ENCODE peak calls at places on chromosomes 5 and 9, in seven cellular contexts. S, G, Q, X, Z, J and F are unnamed samples.

GRCh38 chr5:158410976-158411375 is 552.0 kb upstream of the CLINT1 start:
- DNase-seq in S (no peak), G (no peak), Q (no peak), X (no peak), Z (no peak), J (no peak), F (no peak)

GRCh38 chr5:103780794-103781193 is 218.2 kb upstream of the NUDT12 start:
- DNase-seq in S (no peak), G (no peak), Q (no peak), X (no peak), Z (no peak), J (no peak), F (no peak)

GRCh38 chr9:116756995-116757394 is 69.9 kb downstream of the TRIM32 start:
- DNase-seq in S (no peak), G (no peak), Q (no peak), X (no peak), Z (no peak), J (no peak), F (no peak)

GRCh38 chr9:131423171-131423581 is 29.3 kb downstream of the PRRC2B start:
- DNase-seq in S (peak), G (peak), Q (peak), X (no peak), Z (no peak), J (peak), F (peak)

GRCh38 chr9:71895955-71896354 is 15.0 kb downstream of the ABHD17B start:
- DNase-seq in S (no peak), G (no peak), Q (no peak), X (no peak), Z (no peak), J (no peak), F (no peak)

GRCh38 chr5:150034677-150035076 is 34.1 kb downstream of the HMGXB3 start:
- DNase-seq in S (no peak), G (no peak), Q (no peak), X (no peak), Z (no peak), J (no peak), F (no peak)

GRCh38 chr9:90002299-90003045 is 397.7 kb downstream of the GADD45G start:
- DNase-seq in S (no peak), G (no peak), Q (no peak), X (no peak), Z (no peak), J (no peak), F (no peak)

GRCh38 chr9:136945333-136946227 is 537 bp downstream of the C8G start:
- DNase-seq in S (peak), G (no peak), Q (peak), X (peak), Z (no peak), J (no peak), F (no peak)

GRCh38 chr9:715743-716400 is 125.6 kb upstream of the DMRT1 start:
- DNase-seq in S (no peak), G (no peak), Q (no peak), X (peak), Z (no peak), J (no peak), F (no peak)

GRCh38 chr9:70421272-70422180 is 7.1 kb upstream of the KLF9 start:
- DNase-seq in S (no peak), G (no peak), Q (no peak), X (no peak), Z (no peak), J (no peak), F (peak)

GRCh38 chr9:15642369-15642962 is 89.6 kb downstream of the CCDC171 start:
- DNase-seq in S (no peak), G (no peak), Q (no peak), X (peak), Z (peak), J (no peak), F (peak)

GRCh38 chr5:156543348-156543747 is 216.4 kb downstream of the SGCD start:
- DNase-seq in S (no peak), G (no peak), Q (no peak), X (no peak), Z (no peak), J (no peak), F (no peak)

GRCh38 chr5:111580956-111581355 is 68.6 kb upstream of the STARD4 start:
- DNase-seq in S (no peak), G (no peak), Q (no peak), X (no peak), Z (no peak), J (no peak), F (peak)

GRCh38 chr5:14678773-14679334 is 14.3 kb downstream of the OTULIN start:
- DNase-seq in S (no peak), G (no peak), Q (no peak), X (no peak), Z (no peak), J (no peak), F (no peak)

GRCh38 chr9:126666155-126666803 is 52.6 kb downstream of the LMX1B start:
- DNase-seq in S (no peak), G (peak), Q (no peak), X (no peak), Z (no peak), J (no peak), F (no peak)

GRCh38 chr9:123663529-123663928 is 266.4 kb downstream of the DENND1A start:
- DNase-seq in S (no peak), G (no peak), Q (no peak), X (no peak), Z (no peak), J (no peak), F (no peak)

GRCh38 chr5:88666761-88667186 is 216.2 kb downstream of the MEF2C start:
- DNase-seq in S (no peak), G (no peak), Q (no peak), X (no peak), Z (no peak), J (no peak), F (no peak)

GRCh38 chr5:123496892-123497291 is 15.1 kb upstream of the CSNK1G3 start:
- DNase-seq in S (no peak), G (no peak), Q (no peak), X (no peak), Z (no peak), J (no peak), F (no peak)

GRCh38 chr5:132012385-132013005 is 1.0 kb upstream of the ACSL6 start:
- DNase-seq in S (peak), G (no peak), Q (peak), X (peak), Z (no peak), J (peak), F (peak)

GRCh38 chr5:60844429-60844890 is 391 bp upstream of the ELOVL7 start:
- DNase-seq in S (no peak), G (no peak), Q (no peak), X (peak), Z (no peak), J (no peak), F (no peak)

GRCh38 chr9:88820055-88820454 is 171.2 kb upstream of the S1PR3 start:
- DNase-seq in S (no peak), G (no peak), Q (no peak), X (no peak), Z (no peak), J (no peak), F (no peak)

GRCh38 chr9:124453586-124454191 is 3.4 kb downstream of the ADGRD2 start:
- DNase-seq in S (no peak), G (no peak), Q (no peak), X (no peak), Z (no peak), J (peak), F (no peak)

GRCh38 chr9:130987054-130987453 is 21.9 kb upstream of the LAMC3 start:
- DNase-seq in S (no peak), G (no peak), Q (peak), X (no peak), Z (no peak), J (no peak), F (no peak)

GRCh38 chr5:94288937-94289336 is 329.5 kb downstream of the KIAA0825 start:
- DNase-seq in S (no peak), G (no peak), Q (no peak), X (no peak), Z (no peak), J (no peak), F (no peak)

GRCh38 chr9:117153021-117153420 is 261.8 kb downstream of the ASTN2 start:
- DNase-seq in S (no peak), G (no peak), Q (no peak), X (no peak), Z (no peak), J (no peak), F (no peak)

GRCh38 chr9:4740623-4741364 is at the start of gene AK3:
- DNase-seq in S (peak), G (no peak), Q (peak), X (peak), Z (peak), J (peak), F (peak)

GRCh38 chr5:163609910-163610309 is 104.5 kb downstream of the MAT2B start:
- DNase-seq in S (no peak), G (no peak), Q (no peak), X (no peak), Z (no peak), J (no peak), F (no peak)

GRCh38 chr9:38622083-38622674 is 1.8 kb upstream of the ANKRD18A start:
- DNase-seq in S (no peak), G (no peak), Q (peak), X (peak), Z (no peak), J (no peak), F (peak)

GRCh38 chr9:69157751-69158466 is 16.2 kb upstream of the TJP2 start:
- DNase-seq in S (no peak), G (no peak), Q (no peak), X (no peak), Z (no peak), J (no peak), F (no peak)

DNA sequence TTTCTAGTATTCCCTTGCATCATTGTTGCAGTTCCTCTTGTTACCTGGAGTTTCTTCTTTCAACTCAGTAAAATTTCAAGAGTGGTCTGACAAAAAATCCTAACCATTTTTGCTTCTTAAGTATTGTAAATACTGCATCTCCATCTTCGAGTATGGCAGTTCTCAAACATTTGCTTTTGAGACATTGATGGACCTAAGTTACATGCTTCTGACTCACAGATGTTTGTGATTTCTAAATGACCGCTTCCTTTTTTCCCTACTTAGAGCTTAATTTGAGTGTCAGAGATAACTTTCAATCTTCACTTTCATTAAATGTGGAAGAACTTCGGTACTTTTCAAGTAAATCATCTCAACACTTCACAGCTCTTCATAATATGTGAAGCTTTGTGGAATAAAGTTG is 4.2 kb downstream of the UHRF2 start:
- DNase-seq in S (no peak), G (no peak), Q (no peak), X (no peak), Z (no peak), J (no peak), F (no peak)
- H3K4me3 ChIP-seq in S (no peak), G (peak), Q (no peak), X (no peak), Z (no peak), J (no peak), F (no peak)

GRCh38 chr9:3205421-3206095 is 320.2 kb downstream of the RFX3 start:
- DNase-seq in S (no peak), G (no peak), Q (no peak), X (no peak), Z (no peak), J (no peak), F (no peak)
- H3K27ac ChIP-seq in S (no peak), G (no peak), Q (no peak), X (no peak), Z (no peak), J (no peak), F (no peak)

GRCh38 chr9:96383165-96383939 is at the start of gene SLC35D2:
- DNase-seq in S (peak), G (no peak), Q (peak), X (peak), Z (peak), J (peak), F (peak)
- H3K4me3 ChIP-seq in S (peak), G (peak), Q (peak), X (peak), Z (peak), J (peak), F (peak)

GRCh38 chr5:80136751-80137272 is 101.7 kb downstream of the THBS4 start:
- DNase-seq in S (no peak), G (no peak), Q (no peak), X (no peak), Z (no peak), J (no peak), F (no peak)
- H3K27ac ChIP-seq in S (peak), G (peak), Q (no peak), X (no peak), Z (peak), J (no peak), F (no peak)

GRCh38 chr5:106086352-106086751 is 1584.4 kb downstream of the EFNA5 start:
- DNase-seq in S (no peak), G (no peak), Q (no peak), X (no peak), Z (no peak), J (no peak), F (no peak)
- H3K4me3 ChIP-seq in S (no peak), G (no peak), Q (no peak), X (no peak), Z (no peak), J (no peak), F (no peak)

DNA sequence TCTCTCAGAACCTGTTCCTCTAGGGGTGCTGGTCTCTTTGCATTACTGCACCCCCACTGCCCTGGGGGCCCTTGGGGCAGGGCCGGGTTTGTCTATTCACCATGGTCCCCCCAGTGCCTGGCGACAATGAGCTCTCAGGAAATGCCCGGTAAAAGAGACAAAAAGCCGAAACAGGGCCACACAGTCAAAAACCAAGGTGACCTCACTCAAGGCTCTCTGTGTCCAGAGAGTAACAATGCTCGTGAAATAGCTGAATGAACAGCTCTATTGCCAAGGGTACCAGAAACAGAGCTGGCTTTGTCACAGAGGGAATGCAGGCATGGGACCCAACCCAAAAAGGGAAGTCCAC is 16.0 kb downstream of the SH3PXD2B start:
- DNase-seq in S (no peak), G (no peak), Q (peak), X (peak), Z (no peak), J (no peak), F (no peak)
- H3K27ac ChIP-seq in S (no peak), G (no peak), Q (no peak), X (no peak), Z (no peak), J (peak), F (no peak)

GRCh38 chr9:79613145-79613544 is 41.4 kb downstream of the TLE4 start:
- DNase-seq in S (no peak), G (no peak), Q (no peak), X (no peak), Z (no peak), J (no peak), F (no peak)

GRCh38 chr9:79610019-79610760 is 38.4 kb downstream of the TLE4 start:
- DNase-seq in S (no peak), G (no peak), Q (no peak), X (no peak), Z (no peak), J (no peak), F (no peak)

GRCh38 chr9:79609468-79610018 is 37.8 kb downstream of the TLE4 start:
- DNase-seq in S (no peak), G (no peak), Q (no peak), X (no peak), Z (no peak), J (no peak), F (no peak)

GRCh38 chr9:79615038-79615437 is 43.3 kb downstream of the TLE4 start:
- DNase-seq in S (no peak), G (no peak), Q (no peak), X (no peak), Z (no peak), J (no peak), F (no peak)

GRCh38 chr9:79611091-79611614 is 39.4 kb downstream of the TLE4 start:
- DNase-seq in S (no peak), G (no peak), Q (no peak), X (no peak), Z (no peak), J (no peak), F (no peak)
- H3K4me3 ChIP-seq in S (no peak), G (no peak), Q (no peak), X (no peak), Z (no peak), J (no peak), F (no peak)